ENCODE peak calls at places on chromosomes 7 and 10, in six cellular contexts. W, O, V, Y, I and E are unnamed samples.

GRCh38 chr10:124138195-124138882 is 44.9 kb upstream of the CHST15 start:
- DNase-seq in I (no peak), W (no peak), V (no peak), O (no peak), Y (no peak), E (no peak)

GRCh38 chr10:11867497-11867896 is 44.3 kb downstream of the PROSER2 start:
- DNase-seq in W (no peak), Y (no peak), V (no peak), I (no peak), O (no peak), E (no peak)

GRCh38 chr7:15561840-15562239 is at the start of gene AGMO:
- DNase-seq in W (no peak), V (no peak), Y (peak; percentile 46), I (no peak), O (peak; percentile 87), E (no peak)

GRCh38 chr10:125007436-125007835 is 65.5 kb downstream of the ZRANB1 start:
- DNase-seq in Y (no peak), O (no peak), W (no peak), I (no peak), V (no peak), E (no peak)

GRCh38 chr7:11959121-11959520 is 127.1 kb upstream of the THSD7A start:
- DNase-seq in Y (no peak), O (no peak), I (no peak), W (no peak), V (no peak), E (no peak)

GRCh38 chr10:118259288-118259906 is 82.7 kb downstream of the FAM204A start:
- DNase-seq in I (no peak), O (peak; percentile 28), Y (peak; percentile 66), W (no peak), V (no peak), E (no peak)

GRCh38 chr10:31694929-31695837 is 233.4 kb downstream of the ARHGAP12 start:
- DNase-seq in V (no peak), O (no peak), W (no peak), I (no peak), Y (no peak), E (no peak)

GRCh38 chr7:117249696-117250095 is 73.2 kb downstream of the WNT2 start:
- DNase-seq in V (no peak), Y (no peak), W (no peak), O (no peak), I (no peak), E (no peak)

GRCh38 chr7:25945181-25945580 is 206.8 kb upstream of the NFE2L3 start:
- DNase-seq in I (no peak), Y (no peak), V (no peak), O (no peak), W (no peak), E (no peak)

GRCh38 chr10:50552771-50553535 is 70.8 kb downstream of the SGMS1 start:
- DNase-seq in W (no peak), Y (peak; percentile 10), I (no peak), O (peak; percentile 49), V (no peak), E (no peak)

GRCh38 chr7:3432916-3433315 is 131.9 kb downstream of the SDK1 start:
- DNase-seq in I (no peak), W (no peak), O (no peak), V (no peak), Y (no peak), E (peak; percentile 18)

GRCh38 chr10:133526957-133527588 is at the start of gene CYP2E1:
- DNase-seq in O (no peak), I (no peak), W (no peak), Y (no peak), V (no peak), E (no peak)

GRCh38 chr7:36638140-36638539 is 86.2 kb downstream of the AOAH start:
- DNase-seq in O (no peak), V (no peak), I (no peak), W (no peak), Y (peak; percentile 54), E (no peak)

GRCh38 chr7:117829450-117829849 is 43.8 kb downstream of the CTTNBP2 start:
- DNase-seq in I (no peak), V (no peak), W (no peak), O (no peak), Y (no peak), E (no peak)

GRCh38 chr10:118272090-118272775 is 69.9 kb downstream of the FAM204A start:
- DNase-seq in W (no peak), O (peak; percentile 27), I (peak; percentile 6), V (no peak), Y (no peak), E (peak; percentile 10)

GRCh38 chr7:7720750-7721621 is 2.6 kb upstream of the RPA3 start:
- DNase-seq in W (no peak), I (no peak), V (no peak), Y (no peak), O (no peak), E (no peak)

GRCh38 chr10:63431962-63432797 is 33.6 kb downstream of the JMJD1C start:
- DNase-seq in Y (no peak), O (no peak), W (no peak), I (no peak), V (no peak), E (no peak)

GRCh38 chr7:23915196-23915595 is 205.2 kb downstream of the STK31 start:
- DNase-seq in W (no peak), Y (no peak), I (no peak), V (no peak), O (no peak), E (no peak)

DNA sequence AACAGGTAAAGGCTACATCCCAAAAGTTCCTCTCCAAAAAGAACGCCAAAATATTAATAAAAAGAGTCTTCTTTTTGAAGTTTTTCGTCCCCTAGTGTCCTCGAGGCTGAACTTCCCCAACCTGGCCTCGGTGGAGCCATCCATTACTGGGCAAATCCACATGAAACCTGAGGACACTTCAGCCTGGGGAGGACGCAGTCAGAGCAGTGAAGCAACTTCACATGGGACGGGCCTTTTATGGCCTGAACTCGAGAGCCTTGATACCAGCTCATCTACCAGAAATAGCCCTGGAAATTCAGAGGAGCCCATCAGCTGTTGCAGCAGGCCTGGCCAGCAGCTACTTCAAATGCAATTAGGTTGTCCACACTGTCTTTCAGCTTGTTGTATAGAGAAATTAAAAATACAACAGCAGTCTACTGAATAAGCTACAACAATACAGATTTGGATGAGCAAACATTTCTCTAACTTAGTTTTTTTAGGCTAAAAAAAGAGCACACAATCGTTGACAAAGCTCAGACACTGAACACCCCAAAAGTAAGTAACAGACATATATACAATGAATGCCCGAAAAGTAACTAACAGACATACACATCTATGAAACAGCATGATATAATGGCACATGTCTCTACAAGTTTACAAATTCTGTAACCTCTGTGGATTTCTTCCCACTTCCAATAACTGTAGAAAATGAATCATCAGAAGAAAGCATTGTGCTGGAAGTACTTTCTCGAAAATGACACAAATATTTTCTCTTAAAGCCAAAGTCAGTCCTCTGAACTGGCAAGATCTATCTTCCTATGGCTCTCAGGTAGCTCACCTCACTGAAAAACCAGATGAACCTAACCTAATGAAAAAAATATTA is at the start of gene SVIL:
- DNase-seq in I (no peak), W (no peak), Y (no peak), O (peak; percentile 78), V (no peak), E (no peak)
- TF ChIP-seq CTCF in I (no peak), W (no peak), Y (no peak), O (no peak), V (no peak), E (no peak)

GRCh38 chr10:69883256-69883655 is 81.5 kb downstream of the COL13A1 start:
- DNase-seq in W (no peak), O (peak; percentile 58), Y (peak; percentile 74), V (no peak), I (no peak), E (no peak)
- TF ChIP-seq CTCF in W (no peak), O (peak; percentile 44), Y (peak; percentile 79), V (no peak), I (no peak), E (no peak)

GRCh38 chr7:877312-878232 is 1.2 kb downstream of the GET4 start:
- DNase-seq in O (peak; percentile 46), Y (peak; percentile 70), V (no peak), I (no peak), W (no peak), E (no peak)

GRCh38 chr7:875051-875450 is 1.3 kb upstream of the GET4 start:
- DNase-seq in W (no peak), V (no peak), Y (no peak), O (no peak), I (no peak), E (no peak)

GRCh38 chr7:875476-876076 is 778 bp upstream of the GET4 start:
- DNase-seq in W (no peak), I (no peak), O (no peak), Y (no peak), V (no peak), E (no peak)

GRCh38 chr7:876972-877311 is 588 bp downstream of the GET4 start:
- DNase-seq in V (no peak), Y (peak; percentile 37), I (no peak), W (no peak), O (peak; percentile 59), E (no peak)

GRCh38 chr7:876077-876971 is at the start of gene GET4:
- DNase-seq in V (peak; percentile 62), O (peak; percentile 96), I (peak; percentile 87), W (peak; percentile 58), Y (peak; percentile 94), E (peak; percentile 95)
- TF ChIP-seq CTCF in V (peak; percentile 25), O (no peak), I (peak; percentile 9), W (no peak), Y (no peak), E (peak; percentile 2)

GRCh38 chr10:34260904-34261303 is 554.2 kb downstream of the PARD3 start:
- DNase-seq in V (no peak), I (no peak), W (no peak), O (no peak), Y (no peak), E (no peak)

GRCh38 chr10:34262965-34263364 is 552.1 kb downstream of the PARD3 start:
- DNase-seq in V (no peak), I (no peak), Y (no peak), O (no peak), W (no peak), E (no peak)
- TF ChIP-seq CTCF in V (no peak), I (no peak), Y (no peak), O (no peak), W (no peak), E (no peak)

GRCh38 chr10:29241925-29242324 is 46.9 kb upstream of the LYZL1 start:
- DNase-seq in I (no peak), W (no peak), O (no peak), Y (no peak), V (no peak), E (no peak)

GRCh38 chr10:29240991-29241660 is 47.7 kb upstream of the LYZL1 start:
- DNase-seq in V (no peak), O (no peak), Y (no peak), I (no peak), W (no peak), E (no peak)

GRCh38 chr10:29238531-29239080 is 50.3 kb upstream of the LYZL1 start:
- DNase-seq in I (no peak), V (no peak), O (no peak), W (no peak), Y (no peak), E (no peak)

GRCh38 chr10:29237786-29238185 is 51.1 kb upstream of the LYZL1 start:
- DNase-seq in W (no peak), I (no peak), O (no peak), V (no peak), Y (no peak), E (no peak)

GRCh38 chr10:29239569-29240472 is 49.0 kb upstream of the LYZL1 start:
- DNase-seq in W (peak; percentile 15), I (no peak), V (no peak), O (no peak), Y (peak; percentile 15), E (no peak)
- TF ChIP-seq CTCF in W (peak; percentile 77), I (peak; percentile 51), V (peak; percentile 56), O (no peak), Y (peak; percentile 59), E (peak; percentile 18)